ENCODE peak calls at places on chromosomes 12 and 14, in five cellular contexts. I, V, Q, D and T are unnamed samples.
A peak's percentile ranks its signal among the peaks of the same experiment; 100 is the strongest.

GRCh38 chr14:64654072-64654899 is 49.9 kb upstream of the PLEKHG3 start:
- DNase-seq in I (no peak), V (peak; percentile 60), D (no peak), Q (peak; percentile 27), T (peak; percentile 96)

GRCh38 chr12:3533703-3534386 is 42.8 kb downstream of the PRMT8 start:
- DNase-seq in D (peak; percentile 59), Q (no peak), V (no peak), I (no peak), T (no peak)

GRCh38 chr14:29016050-29016900 is 249.7 kb downstream of the FOXG1 start:
- DNase-seq in D (peak; percentile 7), Q (no peak), I (peak; percentile 7), V (peak; percentile 78), T (peak; percentile 51)

GRCh38 chr12:117981267-117981666 is 12.5 kb upstream of the KSR2 start:
- DNase-seq in D (no peak), Q (no peak), I (no peak), V (no peak), T (no peak)

GRCh38 chr12:11705010-11705409 is 55.5 kb downstream of the ETV6 start:
- DNase-seq in D (no peak), I (no peak), Q (no peak), V (peak; percentile 69), T (peak; percentile 97)

GRCh38 chr12:107107381-107107780 is 14.0 kb upstream of the CRY1 start:
- DNase-seq in V (no peak), I (no peak), Q (no peak), D (no peak), T (no peak)

GRCh38 chr14:53432378-53432802 is 279.3 kb upstream of the DDHD1 start:
- DNase-seq in D (peak; percentile 47), V (peak; percentile 59), Q (no peak), I (peak; percentile 8), T (peak; percentile 60)

GRCh38 chr12:9869307-9870161 is at the start of gene CLEC2B:
- DNase-seq in I (no peak), D (no peak), Q (peak; percentile 40), V (no peak), T (peak; percentile 85)

GRCh38 chr12:12661086-12661485 is 34.9 kb downstream of the GPR19 start:
- DNase-seq in V (no peak), D (no peak), I (no peak), Q (no peak), T (peak; percentile 76)

GRCh38 chr14:68738559-68738958 is 54.3 kb downstream of the ZFP36L1 start:
- DNase-seq in Q (no peak), D (no peak), V (no peak), I (no peak), T (no peak)

GRCh38 chr14:24843494-24843893 is 206.5 kb downstream of the STXBP6 start:
- DNase-seq in D (no peak), V (no peak), Q (peak; percentile 13), I (no peak), T (no peak)

GRCh38 chr12:67457136-67457535 is 188.0 kb downstream of the CAND1 start:
- DNase-seq in Q (no peak), D (no peak), I (no peak), V (no peak), T (no peak)

GRCh38 chr12:59929091-59929490 is 333.3 kb downstream of the SLC16A7 start:
- DNase-seq in D (no peak), V (no peak), I (no peak), Q (no peak), T (peak; percentile 18)

GRCh38 chr14:89542768-89543419 is 125.9 kb upstream of the FOXN3 start:
- DNase-seq in V (no peak), Q (no peak), I (no peak), D (no peak), T (no peak)

GRCh38 chr12:56723889-56724659 is 1.0 kb downstream of the NACA start:
- DNase-seq in V (peak; percentile 41), D (no peak), I (no peak), Q (no peak), T (peak; percentile 86)

GRCh38 chr14:89207925-89208328 is 209.1 kb downstream of the FOXN3 start:
- DNase-seq in Q (peak; percentile 17), D (peak; percentile 30), I (no peak), V (no peak), T (no peak)

GRCh38 chr12:42589465-42590323 is at the start of gene PRICKLE1:
- DNase-seq in D (peak; percentile 90), I (peak; percentile 79), Q (no peak), V (no peak), T (peak; percentile 60)

GRCh38 chr12:120290541-120291312 is 976 bp downstream of the RNU4-2 start:
- DNase-seq in V (peak; percentile 35), I (peak; percentile 29), Q (no peak), D (no peak), T (no peak)

DNA sequence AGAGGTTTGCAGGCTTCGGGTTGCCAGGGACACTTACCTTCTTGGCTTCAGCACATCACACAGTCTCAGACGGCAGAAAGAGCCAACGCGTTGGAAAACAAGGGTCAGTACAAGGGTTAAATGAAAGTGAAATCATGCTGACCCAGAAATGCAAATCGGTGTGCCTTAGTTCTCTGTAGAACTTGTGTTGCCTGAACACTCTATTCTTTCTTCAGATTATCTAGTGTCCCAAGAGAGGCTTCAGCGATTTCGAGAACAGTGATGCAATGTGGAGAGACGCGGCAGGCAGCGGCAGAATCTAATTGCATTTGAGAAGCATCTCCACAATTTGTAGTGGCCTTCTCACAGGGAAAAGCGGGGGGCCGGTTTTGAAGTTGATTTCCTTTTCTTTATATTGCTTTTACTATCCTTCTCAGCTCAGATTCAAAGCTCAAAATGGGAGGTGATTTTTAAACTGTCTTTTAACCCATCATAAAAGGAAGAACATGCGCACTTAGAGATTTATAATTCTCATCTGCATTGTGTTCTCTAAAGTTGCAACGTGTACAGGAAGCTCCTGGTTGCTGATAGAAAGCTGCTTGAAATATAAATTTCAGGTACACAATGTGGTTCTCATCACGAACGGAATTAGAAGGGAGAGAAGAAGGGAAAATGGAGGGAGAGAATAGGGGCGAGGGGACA is 67.8 kb upstream of the EGLN3 start:
- DNase-seq in I (no peak), V (no peak), Q (peak; percentile 45), D (no peak), T (no peak)
- TF ChIP-seq MXI1 in I (no peak), V (no peak), Q (peak; percentile 33), D (no peak), T (no peak)

GRCh38 chr12:51915951-51916350 is 8.6 kb downstream of the ACVRL1 start:
- DNase-seq in Q (no peak), V (no peak), D (peak; percentile 6), I (no peak), T (no peak)

GRCh38 chr12:51914034-51914923 is 7.0 kb downstream of the ACVRL1 start:
- DNase-seq in Q (no peak), D (peak; percentile 52), V (no peak), I (no peak), T (no peak)

GRCh38 chr12:51913071-51914033 is 6.0 kb downstream of the ACVRL1 start:
- DNase-seq in I (peak; percentile 45), D (peak; percentile 55), Q (no peak), V (no peak), T (no peak)

GRCh38 chr12:51917041-51917590 is 9.8 kb downstream of the ACVRL1 start:
- DNase-seq in D (peak; percentile 12), I (no peak), V (no peak), Q (no peak), T (no peak)

DNA sequence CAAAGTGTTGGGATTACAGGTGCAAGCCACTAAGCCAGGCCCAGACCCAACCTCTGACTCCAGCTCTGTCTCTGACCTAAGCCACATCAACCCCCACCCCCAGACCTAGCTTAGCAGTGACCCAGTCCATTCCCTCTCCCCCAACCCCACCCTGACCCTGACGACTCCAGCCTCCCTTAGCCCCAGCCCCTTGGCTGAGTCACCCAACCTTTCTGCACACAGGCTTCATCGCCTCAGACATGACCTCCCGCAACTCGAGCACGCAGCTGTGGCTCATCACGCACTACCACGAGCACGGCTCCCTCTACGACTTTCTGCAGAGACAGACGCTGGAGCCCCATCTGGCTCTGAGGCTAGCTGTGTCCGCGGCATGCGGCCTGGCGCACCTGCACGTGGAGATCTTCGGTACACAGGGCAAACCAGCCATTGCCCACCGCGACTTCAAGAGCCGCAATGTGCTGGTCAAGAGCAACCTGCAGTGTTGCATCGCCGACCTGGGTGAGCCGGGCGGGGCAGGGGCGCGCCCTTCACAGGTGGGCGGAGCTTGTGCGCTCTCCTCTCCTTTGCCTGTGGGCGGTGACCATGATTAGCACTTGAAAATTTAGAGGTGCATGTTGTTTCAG is 7.8 kb downstream of the ACVRL1 start:
- DNase-seq in D (peak; percentile 16), Q (no peak), V (no peak), I (peak; percentile 80), T (no peak)
- TF ChIP-seq MXI1 in D (no peak), Q (no peak), V (no peak), I (no peak), T (no peak)

GRCh38 chr14:92495041-92495440 is 18.5 kb upstream of the RIN3 start:
- DNase-seq in V (no peak), I (no peak), Q (no peak), D (no peak), T (peak; percentile 81)
- TF ChIP-seq MXI1 in V (no peak), I (no peak), Q (no peak), D (no peak), T (no peak)

DNA sequence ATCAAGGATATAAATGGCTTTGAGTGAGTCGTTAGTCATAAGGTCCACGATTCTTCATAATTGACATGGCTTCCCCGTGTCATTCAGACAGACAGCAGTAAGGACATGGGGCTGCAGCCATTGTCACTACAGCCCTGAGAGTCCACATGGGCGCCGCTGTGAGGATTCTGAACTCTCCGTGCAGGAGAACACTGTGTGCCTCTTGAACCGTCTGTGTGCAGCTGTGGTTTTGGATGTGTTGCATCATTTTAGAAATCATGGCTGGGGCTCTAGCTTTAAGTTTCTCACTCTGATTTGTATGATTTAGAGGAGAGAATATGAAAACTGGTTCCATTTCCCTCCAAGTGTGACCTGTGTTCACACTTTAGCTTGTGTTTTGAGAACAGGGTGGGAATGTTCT is 47.2 kb downstream of the NPAS3 start:
- DNase-seq in D (no peak), Q (no peak), V (no peak), I (no peak), T (no peak)
- TF ChIP-seq MXI1 in D (no peak), Q (no peak), V (no peak), I (no peak), T (no peak)

DNA sequence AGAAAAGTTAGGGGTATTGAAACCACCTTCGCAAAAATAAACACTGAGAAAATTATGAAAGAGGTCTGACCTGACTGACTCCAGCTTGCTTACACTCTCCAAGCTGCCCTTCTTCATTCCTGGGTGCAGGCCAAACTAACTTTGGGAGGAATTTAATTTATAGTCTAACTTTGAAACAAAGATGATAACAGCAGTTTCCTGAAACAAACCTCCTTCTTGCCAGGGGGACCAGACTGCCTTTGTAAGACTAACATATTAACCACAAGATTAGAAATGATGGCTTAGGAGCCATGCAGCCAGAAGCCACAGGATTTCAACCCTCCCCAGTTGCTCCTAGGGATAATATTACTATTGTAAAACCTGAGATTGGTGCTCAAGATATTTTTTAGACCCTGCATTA is 13.8 kb upstream of the EEA1 start:
- DNase-seq in Q (no peak), D (no peak), V (no peak), I (no peak), T (peak; percentile 84)
- TF ChIP-seq MXI1 in Q (no peak), D (no peak), V (no peak), I (no peak), T (no peak)